ENCODE peak calls at places on chromosomes 7 and 10, in nine cellular contexts. K, M, X, P, B, O, E, U and S are unnamed samples.

GRCh38 chr10:98047009-98047741 is 16.8 kb upstream of the CRTAC1 start:
- DNase-seq in O (no peak), B (peak), U (no peak), E (no peak), P (no peak), M (no peak), K (no peak), X (no peak), S (peak)

GRCh38 chr7:50333266-50333665 is 28.8 kb downstream of the IKZF1 start:
- DNase-seq in E (no peak), U (peak), X (no peak), B (no peak), K (no peak), O (no peak), P (no peak), M (no peak), S (no peak)

GRCh38 chr10:4391683-4392082 is 434.3 kb upstream of the AKR1E2 start:
- DNase-seq in X (no peak), B (no peak), K (no peak), P (no peak), M (no peak), E (no peak), U (no peak), O (peak), S (no peak)

GRCh38 chr10:35409808-35410207 is 73.5 kb downstream of the CCNY start:
- DNase-seq in B (no peak), E (no peak), P (no peak), O (no peak), M (no peak), K (no peak), U (no peak), X (no peak), S (no peak)

GRCh38 chr7:157929671-157930070 is 592.9 kb downstream of the DNAJB6 start:
- DNase-seq in B (no peak), O (no peak), M (no peak), K (no peak), E (no peak), X (no peak), P (no peak), U (no peak), S (no peak)

GRCh38 chr7:41695661-41696322 is 7.1 kb downstream of the INHBA start:
- DNase-seq in P (no peak), E (no peak), X (no peak), O (no peak), U (no peak), M (no peak), K (peak), B (no peak), S (no peak)

GRCh38 chr7:157785021-157785441 is 448.2 kb downstream of the DNAJB6 start:
- DNase-seq in U (no peak), P (no peak), E (no peak), M (no peak), K (no peak), X (peak), B (no peak), O (no peak), S (peak)

GRCh38 chr10:15879058-15879457 is 18.8 kb upstream of the MINDY3 start:
- DNase-seq in O (no peak), K (peak), U (no peak), P (no peak), X (peak), E (peak), M (peak), B (no peak), S (peak)

GRCh38 chr7:17781491-17782215 is 158.6 kb downstream of the SNX13 start:
- DNase-seq in X (no peak), P (no peak), U (no peak), K (peak), O (no peak), M (no peak), B (no peak), E (no peak), S (no peak)

GRCh38 chr10:132294561-132295320 is 13.0 kb downstream of the STK32C start:
- DNase-seq in X (no peak), U (peak), P (no peak), B (no peak), E (peak), K (no peak), M (peak), O (no peak), S (no peak)

GRCh38 chr7:114107522-114107921 is 188.7 kb upstream of the PPP1R3A start:
- DNase-seq in X (no peak), P (no peak), B (no peak), E (no peak), M (no peak), O (no peak), U (no peak), K (no peak), S (no peak)

GRCh38 chr10:73601486-73601921 is 10.4 kb upstream of the USP54 start:
- DNase-seq in E (no peak), K (no peak), B (no peak), M (peak), U (no peak), X (no peak), P (no peak), O (no peak), S (no peak)

GRCh38 chr10:14905890-14906289 is 27.2 kb downstream of the SUV39H2 start:
- DNase-seq in O (no peak), B (no peak), K (no peak), E (no peak), P (no peak), U (no peak), M (no peak), X (no peak), S (no peak)

GRCh38 chr10:127195041-127195506 is 1.3 kb downstream of the INSYN2A start:
- DNase-seq in K (peak), U (no peak), B (no peak), M (peak), O (peak), X (no peak), E (no peak), P (no peak), S (no peak)

GRCh38 chr7:34991938-34992840 is 45.1 kb downstream of the DPY19L1 start:
- DNase-seq in O (no peak), X (no peak), U (peak), K (peak), M (no peak), B (no peak), P (peak), E (no peak), S (no peak)

GRCh38 chr10:30534465-30535144 is 94.9 kb downstream of the LYZL2 start:
- DNase-seq in X (peak), B (peak), E (peak), U (peak), K (peak), P (peak), M (peak), O (peak), S (peak)

GRCh38 chr10:70773461-70773860 is 11.7 kb downstream of the TBATA start:
- DNase-seq in U (no peak), M (no peak), O (no peak), B (no peak), E (no peak), K (no peak), X (no peak), P (no peak), S (no peak)

GRCh38 chr10:95837368-95837776 is 70.4 kb upstream of the CC2D2B start:
- DNase-seq in U (no peak), E (no peak), M (no peak), X (no peak), B (no peak), O (no peak), P (no peak), K (no peak), S (no peak)

GRCh38 chr10:65270969-65271368 is 1654.9 kb upstream of the LRRTM3 start:
- DNase-seq in U (no peak), P (no peak), E (no peak), M (no peak), B (no peak), O (no peak), X (no peak), K (no peak), S (no peak)

GRCh38 chr10:78751716-78752115 is 317.1 kb upstream of the ZMIZ1 start:
- DNase-seq in K (no peak), U (no peak), M (no peak), B (no peak), O (no peak), E (no peak), P (no peak), X (no peak), S (no peak)

GRCh38 chr7:66047426-66047825 is 28.2 kb upstream of the ASL start:
- DNase-seq in E (no peak), P (no peak), M (peak), K (peak), B (no peak), X (no peak), O (no peak), U (no peak), S (no peak)

GRCh38 chr7:42181566-42181965 is 55.4 kb downstream of the GLI3 start:
- DNase-seq in B (no peak), M (peak), P (no peak), K (no peak), U (no peak), O (no peak), E (no peak), X (no peak), S (no peak)

GRCh38 chr10:79023489-79024162 is 45.1 kb upstream of the ZMIZ1 start:
- DNase-seq in X (no peak), B (no peak), O (no peak), K (no peak), M (no peak), E (no peak), U (peak), P (no peak), S (no peak)

GRCh38 chr7:117781707-117782106 is 91.5 kb downstream of the CTTNBP2 start:
- DNase-seq in P (no peak), K (no peak), B (no peak), X (no peak), O (no peak), U (no peak), E (no peak), M (no peak), S (no peak)

GRCh38 chr7:4221043-4221442 is 461.1 kb upstream of the FOXK1 start:
- DNase-seq in B (no peak), X (no peak), O (no peak), P (no peak), K (no peak), U (no peak), E (no peak), M (no peak), S (no peak)

GRCh38 chr7:142961973-142962913 is at the start of gene KEL:
- DNase-seq in O (peak), K (no peak), M (no peak), P (no peak), B (no peak), E (no peak), X (no peak), U (no peak), S (no peak)

GRCh38 chr10:125514206-125515162 is 168.5 kb downstream of the TEX36 start:
- DNase-seq in O (no peak), M (no peak), X (peak), K (no peak), U (no peak), P (no peak), B (no peak), E (no peak), S (no peak)

GRCh38 chr7:4189151-4189570 is 492.9 kb upstream of the FOXK1 start:
- DNase-seq in M (peak), O (no peak), K (no peak), P (no peak), E (no peak), U (no peak), B (no peak), X (no peak), S (peak)